ENCODE peak calls at places on chromosomes 2 and 18, in seven cellular contexts. H, W, G, M, X, P and N are unnamed samples.

GRCh38 chr2:123840614-123841013 is 184.5 kb upstream of the CNTNAP5 start:
- DNase-seq in H (no peak), W (no peak), P (no peak), M (no peak), G (no peak), X (no peak), N (no peak)

GRCh38 chr18:61569176-61569892 is 236.1 kb downstream of the CDH20 start:
- DNase-seq in X (peak), M (no peak), W (peak), P (no peak), H (no peak), G (no peak), N (no peak)

GRCh38 chr2:177396630-177397460 is 4.3 kb downstream of the AGPS start:
- DNase-seq in X (peak), M (no peak), W (peak), G (no peak), H (no peak), P (no peak), N (no peak)

GRCh38 chr18:56973487-56973886 is 173.4 kb upstream of the BOD1L2 start:
- DNase-seq in W (no peak), P (no peak), G (no peak), H (no peak), X (peak), M (no peak), N (no peak)

GRCh38 chr18:59810740-59811520 is 88.9 kb upstream of the PMAIP1 start:
- DNase-seq in X (peak), W (peak), H (no peak), M (no peak), G (no peak), P (no peak), N (no peak)

GRCh38 chr2:3598197-3598910 is 3.4 kb downstream of the COLEC11 start:
- DNase-seq in M (no peak), H (no peak), P (no peak), W (no peak), G (no peak), X (no peak), N (peak)

GRCh38 chr18:22683196-22683676 is 249.9 kb upstream of the RBBP8 start:
- DNase-seq in P (no peak), H (no peak), W (peak), X (peak), G (no peak), M (peak), N (no peak)

GRCh38 chr2:238046871-238047270 is 13.9 kb upstream of the SCLY start:
- DNase-seq in H (no peak), M (no peak), P (no peak), G (no peak), X (no peak), W (no peak), N (no peak)

GRCh38 chr2:170576296-170576695 is 138.8 kb upstream of the SP5 start:
- DNase-seq in H (no peak), W (no peak), M (no peak), X (no peak), P (no peak), G (no peak), N (no peak)

GRCh38 chr2:181172676-181173075 is 192.3 kb downstream of the UBE2E3 start:
- DNase-seq in X (no peak), P (no peak), M (no peak), W (no peak), H (no peak), G (no peak), N (no peak)

DNA sequence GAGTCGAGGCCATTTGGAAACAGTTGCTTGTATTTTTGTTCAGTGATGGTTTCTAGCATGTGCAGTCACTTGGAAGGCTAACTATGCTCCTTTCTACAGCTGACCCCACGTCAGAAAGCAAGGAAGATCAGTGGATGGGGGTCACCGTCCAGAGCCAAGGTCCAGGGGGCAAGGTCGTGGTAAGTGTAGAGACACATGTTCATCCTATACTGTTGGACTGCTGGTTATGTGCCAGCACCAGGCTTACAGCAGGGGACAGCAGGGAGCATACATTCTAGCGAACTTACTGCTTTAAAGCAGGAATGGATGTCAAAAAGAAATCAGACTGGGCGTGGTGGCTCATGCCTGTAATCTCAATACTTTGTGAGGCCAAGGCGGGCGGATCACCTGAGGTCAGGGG is 40.0 kb downstream of the ITGA6 start:
- DNase-seq in M (no peak), H (no peak), X (peak), P (no peak), W (no peak), G (no peak), N (no peak)
- TF ChIP-seq CTCF in M (peak), H (no peak), X (peak), P (peak), W (no peak), G (no peak), N (peak)

DNA sequence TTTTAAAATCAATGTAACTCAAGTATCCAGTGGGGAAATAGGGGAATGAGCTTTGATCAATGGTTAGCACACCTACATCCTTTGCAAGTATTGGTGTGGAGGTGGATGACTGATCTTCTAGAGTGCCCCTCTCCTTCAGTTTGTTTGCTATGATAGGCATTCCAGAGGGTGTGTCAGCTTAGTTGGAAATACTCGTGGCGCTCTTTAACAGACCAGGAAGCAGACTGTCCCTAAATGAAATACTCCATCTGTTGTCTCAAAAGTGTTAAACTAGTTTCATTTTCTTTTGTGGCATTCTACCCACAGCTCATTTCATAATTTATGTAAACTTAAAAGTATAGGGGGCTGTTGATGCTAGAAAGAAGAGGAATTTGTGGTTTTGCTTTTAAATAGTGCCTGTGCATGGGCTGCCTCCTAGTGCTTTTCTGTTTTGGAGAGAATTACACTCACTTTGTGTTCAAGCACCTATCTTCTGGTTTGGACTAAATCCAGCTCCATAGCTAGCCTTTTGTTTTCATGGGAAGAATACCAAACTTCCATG is 66.2 kb downstream of the STAT1 start:
- DNase-seq in P (peak), M (peak), G (no peak), X (peak), H (no peak), W (peak), N (peak)
- TF ChIP-seq CTCF in P (peak), M (peak), G (no peak), X (peak), H (no peak), W (no peak), N (peak)

GRCh38 chr18:9614401-9615279 is at the start of gene PPP4R1:
- DNase-seq in W (peak), H (peak), P (peak), M (peak), X (peak), G (peak), N (peak)

GRCh38 chr18:9612989-9613388 is 1.4 kb downstream of the PPP4R1 start:
- DNase-seq in M (no peak), G (no peak), X (no peak), P (peak), H (no peak), W (no peak), N (peak)

GRCh38 chr18:9615280-9615797 is 980 bp upstream of the PPP4R1 start:
- DNase-seq in X (no peak), G (no peak), P (no peak), W (no peak), M (no peak), H (no peak), N (no peak)

GRCh38 chr18:9612215-9612830 is 2.0 kb downstream of the PPP4R1 start:
- DNase-seq in P (no peak), H (no peak), M (peak), W (peak), X (peak), G (peak), N (peak)

GRCh38 chr18:9613550-9614400 is 584 bp downstream of the PPP4R1 start:
- DNase-seq in M (peak), W (peak), H (peak), P (peak), G (peak), X (peak), N (peak)
- TF ChIP-seq CTCF in M (peak), W (no peak), H (peak), P (no peak), G (no peak), X (no peak), N (peak)

GRCh38 chr2:183069174-183069573 is 9.4 kb upstream of the DUSP19 start:
- DNase-seq in G (no peak), X (no peak), H (no peak), P (no peak), W (no peak), M (no peak), N (no peak)

GRCh38 chr2:183072177-183072576 is 6.4 kb upstream of the DUSP19 start:
- DNase-seq in P (no peak), W (no peak), H (no peak), M (no peak), G (no peak), X (no peak), N (no peak)

GRCh38 chr2:183068561-183068960 is 10.0 kb upstream of the DUSP19 start:
- DNase-seq in W (no peak), X (no peak), H (no peak), G (no peak), P (no peak), M (no peak), N (no peak)

DNA sequence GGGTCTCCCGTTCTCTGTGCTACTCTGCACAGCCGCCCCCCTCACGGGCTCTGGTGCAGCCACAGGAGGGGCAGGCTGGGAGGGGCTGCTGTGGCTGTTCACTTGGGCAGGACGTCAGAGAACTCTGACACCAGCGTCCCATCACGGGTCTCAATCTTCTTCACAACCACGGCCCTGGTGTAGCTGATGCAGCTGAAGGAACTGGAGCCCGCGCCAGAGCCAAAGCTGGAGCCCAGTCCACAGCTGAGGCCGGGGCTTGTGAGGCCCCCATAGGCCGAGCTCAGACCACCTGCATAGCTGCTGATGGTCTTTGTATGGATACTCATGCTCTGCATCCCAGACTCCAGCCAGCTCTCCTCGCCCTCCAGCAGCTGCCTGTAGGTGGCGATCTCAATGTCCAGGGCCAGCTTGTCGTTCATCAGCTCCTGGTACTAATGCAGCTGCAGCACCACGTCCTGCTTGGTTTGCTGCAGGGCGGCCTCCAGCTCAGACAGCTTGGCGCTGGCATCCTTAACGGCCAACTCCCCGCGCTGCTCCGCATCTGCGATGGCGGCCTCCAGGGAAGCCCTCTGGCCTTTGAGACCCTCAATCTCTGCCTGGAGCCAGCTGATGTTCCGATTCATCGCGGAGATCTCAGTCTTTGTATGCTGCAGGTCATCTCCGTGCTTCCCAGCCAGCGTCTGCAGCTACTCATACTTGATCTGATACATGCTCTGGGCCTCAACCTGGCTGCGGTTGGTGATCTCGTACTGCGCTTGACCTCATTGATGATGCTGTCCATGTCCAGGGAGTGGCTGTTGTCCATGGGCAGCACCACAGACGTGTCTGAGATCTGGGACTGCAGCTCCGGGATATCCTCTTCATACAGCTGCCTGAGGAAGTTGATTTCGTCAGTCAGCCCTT is 7.4 kb upstream of the DUSP19 start:
- DNase-seq in M (peak), X (peak), P (no peak), G (no peak), H (peak), W (peak), N (no peak)
- TF ChIP-seq CTCF in M (peak), X (peak), P (peak), G (no peak), H (peak), W (peak), N (peak)